ENCODE peak calls at places on chromosomes 16 and 17, in seven cellular contexts. T, F, K, R, X, Q and M are unnamed samples.

GRCh38 chr17:45147102-45147580 is 1.1 kb upstream of the HEXIM1 start:
- DNase-seq in T (no peak), X (peak; percentile 66), F (peak; percentile 78), K (peak; percentile 77), Q (peak; percentile 60), R (no peak), M (peak; percentile 46)

GRCh38 chr17:58344791-58345157 is 7.2 kb downstream of the SUPT4H1 start:
- DNase-seq in F (no peak), K (no peak), Q (no peak), R (no peak), T (no peak), X (no peak), M (no peak)

GRCh38 chr17:74604748-74605147 is 12.7 kb upstream of the CD300LD start:
- DNase-seq in R (no peak), F (no peak), Q (no peak), X (no peak), T (no peak), K (no peak), M (no peak)

GRCh38 chr16:56468800-56469199 is 17.4 kb downstream of the OGFOD1 start:
- DNase-seq in K (no peak), F (no peak), Q (no peak), T (no peak), X (no peak), R (no peak), M (no peak)

GRCh38 chr16:86010680-86011141 is 111.7 kb downstream of the IRF8 start:
- DNase-seq in R (no peak), K (no peak), F (peak; percentile 18), Q (no peak), X (no peak), T (no peak), M (no peak)

GRCh38 chr17:49987681-49988441 is 7.2 kb downstream of the DLX3 start:
- DNase-seq in T (peak; percentile 77), Q (peak; percentile 31), F (peak; percentile 38), K (no peak), R (no peak), X (no peak), M (no peak)

GRCh38 chr17:10756604-10757003 is 26.8 kb upstream of the TMEM220 start:
- DNase-seq in Q (no peak), T (no peak), K (no peak), F (no peak), R (no peak), X (peak; percentile 61), M (no peak)

GRCh38 chr16:62738631-62739030 is 702.4 kb upstream of the CDH8 start:
- DNase-seq in T (no peak), F (no peak), K (no peak), X (no peak), R (no peak), Q (no peak), M (no peak)

GRCh38 chr16:86355114-86355513 is 155.2 kb upstream of the FOXF1 start:
- DNase-seq in K (no peak), T (no peak), Q (no peak), R (no peak), F (no peak), X (no peak), M (no peak)

GRCh38 chr17:78305801-78306200 is 54.1 kb downstream of the SOCS3 start:
- DNase-seq in X (no peak), R (no peak), T (no peak), K (no peak), F (no peak), Q (no peak), M (no peak)

DNA sequence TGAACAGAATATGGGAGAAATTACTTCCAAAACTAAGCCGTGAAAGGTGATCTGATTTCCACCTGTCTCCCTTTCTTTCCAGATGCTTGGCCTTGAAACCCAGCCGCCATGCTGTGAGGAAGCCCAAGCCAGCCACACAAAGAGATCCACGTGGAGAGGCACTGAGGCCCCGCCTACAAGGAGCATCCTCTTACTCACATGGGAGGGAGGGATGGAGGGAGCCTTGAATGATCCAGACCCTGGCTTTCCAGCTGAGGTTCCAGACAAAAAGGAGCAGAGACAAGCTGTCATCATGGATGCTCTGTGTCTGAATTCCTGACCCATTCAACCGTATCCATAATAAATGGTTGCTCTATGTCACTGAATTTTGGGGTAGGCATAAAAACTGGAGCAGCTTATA is 48.9 kb upstream of the HAPSTR1 start:
- DNase-seq in Q (no peak), X (no peak), T (no peak), K (no peak), F (no peak), R (no peak), M (no peak)
- H3K4me1 ChIP-seq in Q (no peaks in the 10 kb centered on the region), X (peaks cover 6% of the 10 kb centered on the region), T (no peaks in the 10 kb centered on the region), K (peaks cover 2% of the 10 kb centered on the region), F (peaks cover 1% of the 10 kb centered on the region), R (no peaks in the 10 kb centered on the region), M (peaks cover 8% of the 10 kb centered on the region)

DNA sequence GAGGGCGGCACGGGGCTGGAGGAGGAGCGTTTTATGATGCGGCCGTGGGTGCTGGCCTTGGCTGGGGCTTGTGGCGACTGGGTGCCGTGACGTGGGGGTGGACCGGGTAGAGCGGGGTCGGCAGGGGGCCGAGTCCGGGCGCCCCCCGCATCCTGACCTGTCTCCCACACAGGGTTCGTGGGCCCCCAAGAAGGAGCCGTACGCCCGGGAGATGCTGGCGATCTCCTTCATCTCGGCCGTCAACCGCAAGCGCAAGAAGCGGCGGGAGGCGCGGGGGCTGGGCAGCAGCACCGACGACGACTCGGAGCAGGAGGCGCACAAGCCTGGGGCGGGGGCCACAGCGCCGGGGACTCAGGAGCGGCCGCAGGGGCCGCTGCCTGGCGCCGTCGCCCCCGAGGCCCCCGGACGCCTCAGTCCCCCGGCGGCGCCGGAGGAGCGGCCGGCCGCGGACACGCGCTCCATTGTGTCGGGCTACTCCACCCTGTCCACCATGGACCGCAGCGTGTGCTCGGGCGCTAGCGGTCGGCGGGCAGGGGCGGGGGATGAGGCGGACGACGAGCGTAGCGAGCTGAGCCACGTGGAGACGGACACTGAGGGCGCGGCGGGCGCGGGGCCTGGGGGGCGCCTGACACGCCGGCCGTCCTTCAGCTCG is 81.6 kb downstream of the ARHGAP23 start:
- DNase-seq in Q (no peak), X (no peak), T (no peak), K (no peak), R (no peak), F (no peak), M (no peak)
- TF ChIP-seq POLR2A in Q (no peak), X (no peak), T (no peak), K (no peak), R (no peak), F (no peak), M (no peak)

DNA sequence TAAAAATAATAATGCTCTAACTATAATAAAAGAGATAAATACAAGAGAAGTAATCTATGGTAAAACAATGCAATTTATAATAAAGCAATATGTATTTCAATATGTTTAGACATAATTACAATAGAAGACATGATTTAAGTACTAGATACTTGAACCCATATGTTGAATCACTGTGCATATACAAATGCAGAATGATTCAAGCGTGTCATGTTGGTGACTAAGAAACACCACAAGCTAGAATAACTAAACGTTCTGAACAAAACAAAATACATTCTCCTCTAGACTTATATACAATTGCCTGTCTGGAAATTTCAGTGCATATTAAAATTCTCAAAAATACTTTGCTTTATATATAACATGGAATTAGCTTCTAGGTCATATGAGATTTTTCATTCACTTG is 11.2 kb downstream of the TADA2A start:
- DNase-seq in K (no peak), R (no peak), T (no peak), F (no peak), X (no peak), Q (no peak), M (no peak)
- H3K36me3 ChIP-seq in K (peaks cover 55% of the 10 kb centered on the region), R (no peaks in the 10 kb centered on the region), T (no peaks in the 10 kb centered on the region), F (no peaks in the 10 kb centered on the region), X (peaks cover 22% of the 10 kb centered on the region), Q (no peaks in the 10 kb centered on the region), M (no peaks in the 10 kb centered on the region)

GRCh38 chr16:57899771-57900661 is 70.9 kb downstream of the CNGB1 start:
- DNase-seq in R (peak; percentile 57), F (peak; percentile 78), Q (peak; percentile 70), T (peak; percentile 66), X (peak; percentile 81), K (peak; percentile 68), M (peak; percentile 72)
- H3K4me1 ChIP-seq in R (no peaks in the 10 kb centered on the region), F (no peaks in the 10 kb centered on the region), Q (no peaks in the 10 kb centered on the region), T (no peaks in the 10 kb centered on the region), X (peaks cover 7% of the 10 kb centered on the region), K (peaks cover 8% of the 10 kb centered on the region), M (peaks cover 5% of the 10 kb centered on the region)

DNA sequence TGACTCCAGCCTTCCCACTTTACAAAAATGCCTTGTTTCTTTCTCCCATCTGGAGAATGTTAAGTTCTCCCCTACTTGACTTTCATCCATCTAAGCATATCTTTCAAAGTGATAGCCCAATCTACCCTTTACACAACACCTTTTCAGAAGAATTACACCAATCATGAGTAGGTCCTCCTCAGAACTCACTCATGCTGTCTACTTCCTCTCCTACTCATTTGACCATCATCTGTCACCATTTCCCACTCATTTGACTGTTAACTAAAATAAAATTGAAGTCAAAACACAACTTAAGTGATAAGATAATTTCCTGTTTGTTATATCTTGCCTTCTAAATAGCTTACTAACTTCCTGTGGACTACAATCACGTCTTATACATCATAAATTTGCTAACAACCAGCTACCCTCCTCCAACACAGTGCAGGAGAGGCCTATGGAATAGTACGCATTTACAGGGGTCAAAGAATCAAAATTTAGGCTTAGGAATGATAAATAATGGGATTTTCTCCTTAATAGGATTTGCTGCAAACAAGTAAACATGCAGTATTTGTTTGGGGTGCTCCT is 16.1 kb downstream of the KCNJ16 start:
- DNase-seq in X (no peak), F (no peak), Q (no peak), R (no peak), K (no peak), T (no peak), M (no peak)
- TF ChIP-seq POLR2A in X (no peak), F (no peak), Q (no peak), R (no peak), K (no peak), T (no peak), M (no peak)

DNA sequence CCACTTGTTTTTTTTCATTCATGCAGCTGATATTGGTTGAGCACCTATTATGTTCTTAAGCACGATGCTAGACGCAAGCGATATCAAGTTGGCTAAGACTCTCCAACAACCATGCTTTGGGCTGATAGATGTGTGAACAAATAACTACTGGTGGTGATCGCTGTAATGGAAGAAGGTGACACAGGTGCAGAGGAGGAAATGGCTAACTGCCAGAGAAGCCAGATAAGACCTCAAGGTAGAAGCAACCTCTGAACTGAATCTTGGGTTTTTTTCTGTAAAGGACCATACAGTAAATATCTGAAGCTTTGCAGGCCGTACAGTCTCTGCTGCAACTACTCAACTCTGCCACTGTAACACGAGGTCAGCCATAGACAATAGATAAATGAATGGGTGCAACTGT is 97.9 kb downstream of the C17orf67 start:
- DNase-seq in X (peak; percentile 34), F (no peak), R (no peak), T (no peak), Q (no peak), K (no peak), M (no peak)
- H3K36me3 ChIP-seq in X (no peaks in the 10 kb centered on the region), F (no peaks in the 10 kb centered on the region), R (no peaks in the 10 kb centered on the region), T (no peaks in the 10 kb centered on the region), Q (no peaks in the 10 kb centered on the region), K (no peaks in the 10 kb centered on the region), M (no peaks in the 10 kb centered on the region)